ENCODE peak calls at places on chromosome 15, in eight cellular contexts. One of them, this sample, is unnamed. For H3K4me1, the result is how much of the 10 kb centered on the place peaks cover.

GRCh38 chr15:40063563-40064011 is 24.6 kb upstream of the SRP14 start:
- ATAC-seq in upper lobe of left lung: no peak
- ATAC-seq in left lung: no peak
- ATAC-seq in RWPE2: peak
- ATAC-seq in GM12878: no peak
- ATAC-seq in upper lobe of right lung: no peak
- ATAC-seq in heart left ventricle: peak
- ATAC-seq in CD8-positive, alpha-beta T cell: no peak
- ATAC-seq in this sample: no peak

GRCh38 chr15:58065445-58066041 is at the start of gene ALDH1A2:
- ATAC-seq in CD8-positive, alpha-beta T cell: no peak
- ATAC-seq in upper lobe of left lung: peak
- ATAC-seq in left lung: peak
- ATAC-seq in GM12878: no peak
- ATAC-seq in upper lobe of right lung: peak
- ATAC-seq in heart left ventricle: peak
- ATAC-seq in RWPE2: peak
- ATAC-seq in this sample: peak

GRCh38 chr15:55239440-55240124 is 42.8 kb upstream of the RSL24D1 start:
- ATAC-seq in CD8-positive, alpha-beta T cell: no peak
- ATAC-seq in GM12878: no peak
- ATAC-seq in heart left ventricle: no peak
- ATAC-seq in RWPE2: no peak
- ATAC-seq in upper lobe of left lung: no peak
- ATAC-seq in left lung: no peak
- ATAC-seq in upper lobe of right lung: no peak
- ATAC-seq in this sample: no peak

GRCh38 chr15:40388941-40389823 is 6.7 kb downstream of the KNSTRN start:
- ATAC-seq in left lung: peak
- ATAC-seq in RWPE2: no peak
- ATAC-seq in CD8-positive, alpha-beta T cell: no peak
- ATAC-seq in upper lobe of right lung: peak
- ATAC-seq in GM12878: no peak
- ATAC-seq in heart left ventricle: peak
- ATAC-seq in upper lobe of left lung: peak
- ATAC-seq in this sample: peak

GRCh38 chr15:73873889-73874511 is 636 bp downstream of the TBC1D21 start:
- ATAC-seq in upper lobe of left lung: peak
- ATAC-seq in RWPE2: peak
- ATAC-seq in CD8-positive, alpha-beta T cell: peak
- ATAC-seq in upper lobe of right lung: no peak
- ATAC-seq in left lung: peak
- ATAC-seq in GM12878: peak
- ATAC-seq in heart left ventricle: no peak
- ATAC-seq in this sample: no peak

GRCh38 chr15:67105991-67106763 is 40.8 kb downstream of the SMAD3 start:
- ATAC-seq in upper lobe of left lung: no peak
- ATAC-seq in upper lobe of right lung: no peak
- ATAC-seq in RWPE2: no peak
- ATAC-seq in CD8-positive, alpha-beta T cell: no peak
- ATAC-seq in heart left ventricle: no peak
- ATAC-seq in GM12878: no peak
- ATAC-seq in left lung: no peak
- ATAC-seq in this sample: no peak

GRCh38 chr15:37061996-37062395 is 38.4 kb downstream of the MEIS2 start:
- ATAC-seq in RWPE2: no peak
- ATAC-seq in left lung: peak
- ATAC-seq in upper lobe of right lung: no peak
- ATAC-seq in upper lobe of left lung: no peak
- ATAC-seq in CD8-positive, alpha-beta T cell: no peak
- ATAC-seq in heart left ventricle: no peak
- ATAC-seq in GM12878: no peak
- ATAC-seq in this sample: no peak

GRCh38 chr15:59177445-59177728 is 29.3 kb upstream of the LDHAL6B start:
- ATAC-seq in CD8-positive, alpha-beta T cell: no peak
- ATAC-seq in RWPE2: no peak
- ATAC-seq in upper lobe of right lung: peak
- ATAC-seq in upper lobe of left lung: peak
- ATAC-seq in GM12878: no peak
- ATAC-seq in left lung: no peak
- ATAC-seq in heart left ventricle: no peak
- ATAC-seq in this sample: no peak

GRCh38 chr15:71414778-71415177 is 299.5 kb downstream of the THSD4 start:
- ATAC-seq in upper lobe of left lung: no peak
- ATAC-seq in RWPE2: no peak
- ATAC-seq in heart left ventricle: peak
- ATAC-seq in upper lobe of right lung: no peak
- ATAC-seq in left lung: peak
- ATAC-seq in GM12878: no peak
- ATAC-seq in CD8-positive, alpha-beta T cell: no peak
- ATAC-seq in this sample: peak

GRCh38 chr15:85625856-85626255 is 168.9 kb downstream of the KLHL25 start:
- ATAC-seq in RWPE2: peak
- ATAC-seq in left lung: peak
- ATAC-seq in CD8-positive, alpha-beta T cell: peak
- ATAC-seq in upper lobe of left lung: peak
- ATAC-seq in GM12878: peak
- ATAC-seq in heart left ventricle: peak
- ATAC-seq in upper lobe of right lung: peak
- ATAC-seq in this sample: peak

GRCh38 chr15:74399511-74400312 is 32.3 kb upstream of the CYP11A1 start:
- ATAC-seq in GM12878: peak
- ATAC-seq in left lung: no peak
- ATAC-seq in heart left ventricle: no peak
- ATAC-seq in upper lobe of right lung: no peak
- ATAC-seq in upper lobe of left lung: no peak
- ATAC-seq in RWPE2: no peak
- ATAC-seq in CD8-positive, alpha-beta T cell: peak
- ATAC-seq in this sample: no peak

GRCh38 chr15:69663982-69664381 is 211.4 kb downstream of the RPLP1 start:
- ATAC-seq in upper lobe of left lung: no peak
- ATAC-seq in left lung: no peak
- ATAC-seq in GM12878: no peak
- ATAC-seq in CD8-positive, alpha-beta T cell: no peak
- ATAC-seq in RWPE2: no peak
- ATAC-seq in heart left ventricle: no peak
- ATAC-seq in upper lobe of right lung: no peak
- ATAC-seq in this sample: no peak
- H3K4me1 ChIP-seq in upper lobe of left lung: under half
- H3K4me1 ChIP-seq in left lung: under half
- H3K4me1 ChIP-seq in GM12878: under half
- H3K4me1 ChIP-seq in CD8-positive, alpha-beta T cell: under half
- H3K4me1 ChIP-seq in RWPE2: under half
- H3K4me1 ChIP-seq in heart left ventricle: under half
- H3K4me1 ChIP-seq in upper lobe of right lung: under half
- H3K4me1 ChIP-seq in this sample: under half

GRCh38 chr15:99384992-99385669 is 133.8 kb downstream of the LRRC28 start:
- ATAC-seq in left lung: no peak
- ATAC-seq in GM12878: no peak
- ATAC-seq in upper lobe of left lung: peak
- ATAC-seq in RWPE2: no peak
- ATAC-seq in upper lobe of right lung: no peak
- ATAC-seq in CD8-positive, alpha-beta T cell: no peak
- ATAC-seq in heart left ventricle: peak
- ATAC-seq in this sample: no peak
- TF ChIP-seq CTCF in left lung: no peak
- TF ChIP-seq CTCF in GM12878: no peak
- TF ChIP-seq CTCF in upper lobe of left lung: no peak
- TF ChIP-seq CTCF in RWPE2: no peak
- TF ChIP-seq CTCF in upper lobe of right lung: no peak
- TF ChIP-seq CTCF in CD8-positive, alpha-beta T cell: no peak
- TF ChIP-seq CTCF in heart left ventricle: no peak
- TF ChIP-seq CTCF in this sample: no peak

GRCh38 chr15:64701482-64701881 is 73.9 kb downstream of the RBPMS2 start:
- ATAC-seq in left lung: no peak
- ATAC-seq in upper lobe of left lung: no peak
- ATAC-seq in heart left ventricle: no peak
- ATAC-seq in RWPE2: no peak
- ATAC-seq in upper lobe of right lung: no peak
- ATAC-seq in GM12878: no peak
- ATAC-seq in CD8-positive, alpha-beta T cell: no peak
- ATAC-seq in this sample: no peak
- H3K4me1 ChIP-seq in left lung: half or more
- H3K4me1 ChIP-seq in upper lobe of left lung: half or more
- H3K4me1 ChIP-seq in heart left ventricle: half or more
- H3K4me1 ChIP-seq in RWPE2: under half
- H3K4me1 ChIP-seq in upper lobe of right lung: half or more
- H3K4me1 ChIP-seq in GM12878: under half
- H3K4me1 ChIP-seq in CD8-positive, alpha-beta T cell: half or more
- H3K4me1 ChIP-seq in this sample: half or more

GRCh38 chr15:79023546-79023890 is 67.1 kb downstream of the RASGRF1 start:
- ATAC-seq in CD8-positive, alpha-beta T cell: no peak
- ATAC-seq in heart left ventricle: no peak
- ATAC-seq in left lung: no peak
- ATAC-seq in upper lobe of right lung: no peak
- ATAC-seq in GM12878: no peak
- ATAC-seq in RWPE2: no peak
- ATAC-seq in upper lobe of left lung: no peak
- ATAC-seq in this sample: no peak

GRCh38 chr15:79027532-79028410 is 62.8 kb downstream of the RASGRF1 start:
- ATAC-seq in left lung: no peak
- ATAC-seq in RWPE2: no peak
- ATAC-seq in upper lobe of left lung: no peak
- ATAC-seq in CD8-positive, alpha-beta T cell: no peak
- ATAC-seq in upper lobe of right lung: no peak
- ATAC-seq in heart left ventricle: no peak
- ATAC-seq in GM12878: no peak
- ATAC-seq in this sample: no peak

GRCh38 chr15:79025802-79026201 is 64.8 kb downstream of the RASGRF1 start:
- ATAC-seq in CD8-positive, alpha-beta T cell: no peak
- ATAC-seq in GM12878: peak
- ATAC-seq in upper lobe of left lung: no peak
- ATAC-seq in left lung: no peak
- ATAC-seq in upper lobe of right lung: no peak
- ATAC-seq in heart left ventricle: no peak
- ATAC-seq in RWPE2: no peak
- ATAC-seq in this sample: no peak

GRCh38 chr15:79023918-79024317 is 66.7 kb downstream of the RASGRF1 start:
- ATAC-seq in CD8-positive, alpha-beta T cell: no peak
- ATAC-seq in left lung: no peak
- ATAC-seq in RWPE2: no peak
- ATAC-seq in GM12878: no peak
- ATAC-seq in heart left ventricle: no peak
- ATAC-seq in upper lobe of right lung: no peak
- ATAC-seq in upper lobe of left lung: no peak
- ATAC-seq in this sample: no peak

DNA sequence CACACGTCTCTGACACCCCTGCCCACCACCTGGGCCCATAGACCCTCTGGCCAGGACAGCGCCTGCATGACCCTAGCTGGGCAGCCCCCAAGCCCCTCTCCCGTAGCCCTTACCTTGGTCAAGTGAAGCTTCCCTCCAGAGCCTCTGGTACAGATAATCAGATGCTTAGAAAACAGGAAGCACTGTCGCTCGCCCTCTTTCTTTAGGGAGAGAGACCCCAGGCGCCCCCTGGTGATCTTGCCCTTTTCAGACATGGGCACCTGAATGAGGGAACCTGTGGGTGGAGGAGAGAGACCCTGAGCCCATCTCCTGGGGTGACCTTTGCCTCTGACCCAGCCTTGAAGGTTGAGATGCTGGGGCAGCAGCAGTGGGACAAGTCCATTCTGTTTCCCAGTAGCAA is 65.4 kb downstream of the RASGRF1 start:
- ATAC-seq in GM12878: peak
- ATAC-seq in upper lobe of left lung: no peak
- ATAC-seq in left lung: no peak
- ATAC-seq in RWPE2: no peak
- ATAC-seq in upper lobe of right lung: peak
- ATAC-seq in CD8-positive, alpha-beta T cell: no peak
- ATAC-seq in heart left ventricle: no peak
- ATAC-seq in this sample: no peak
- TF ChIP-seq CTCF in GM12878: peak
- TF ChIP-seq CTCF in upper lobe of left lung: no peak
- TF ChIP-seq CTCF in left lung: no peak
- TF ChIP-seq CTCF in RWPE2: no peak
- TF ChIP-seq CTCF in upper lobe of right lung: no peak
- TF ChIP-seq CTCF in CD8-positive, alpha-beta T cell: no peak
- TF ChIP-seq CTCF in heart left ventricle: no peak
- TF ChIP-seq CTCF in this sample: no peak

GRCh38 chr15:88802991-88803240 is 320 bp upstream of the ACAN start:
- ATAC-seq in left lung: no peak
- ATAC-seq in CD8-positive, alpha-beta T cell: no peak
- ATAC-seq in upper lobe of right lung: no peak
- ATAC-seq in GM12878: no peak
- ATAC-seq in upper lobe of left lung: no peak
- ATAC-seq in RWPE2: peak
- ATAC-seq in heart left ventricle: no peak
- ATAC-seq in this sample: no peak

GRCh38 chr15:88802250-88802990 is 816 bp upstream of the ACAN start:
- ATAC-seq in upper lobe of right lung: no peak
- ATAC-seq in heart left ventricle: no peak
- ATAC-seq in upper lobe of left lung: no peak
- ATAC-seq in left lung: no peak
- ATAC-seq in CD8-positive, alpha-beta T cell: no peak
- ATAC-seq in RWPE2: peak
- ATAC-seq in GM12878: no peak
- ATAC-seq in this sample: no peak

GRCh38 chr15:88800026-88800425 is 3.2 kb upstream of the ACAN start:
- ATAC-seq in RWPE2: peak
- ATAC-seq in GM12878: no peak
- ATAC-seq in upper lobe of left lung: no peak
- ATAC-seq in CD8-positive, alpha-beta T cell: no peak
- ATAC-seq in left lung: no peak
- ATAC-seq in upper lobe of right lung: no peak
- ATAC-seq in heart left ventricle: no peak
- ATAC-seq in this sample: no peak

GRCh38 chr15:88797648-88798339 is 5.4 kb upstream of the ACAN start:
- ATAC-seq in left lung: no peak
- ATAC-seq in GM12878: no peak
- ATAC-seq in RWPE2: no peak
- ATAC-seq in upper lobe of left lung: no peak
- ATAC-seq in upper lobe of right lung: no peak
- ATAC-seq in CD8-positive, alpha-beta T cell: no peak
- ATAC-seq in heart left ventricle: no peak
- ATAC-seq in this sample: no peak

GRCh38 chr15:88799341-88799740 is 3.9 kb upstream of the ACAN start:
- ATAC-seq in CD8-positive, alpha-beta T cell: no peak
- ATAC-seq in upper lobe of right lung: no peak
- ATAC-seq in upper lobe of left lung: no peak
- ATAC-seq in GM12878: no peak
- ATAC-seq in heart left ventricle: no peak
- ATAC-seq in left lung: no peak
- ATAC-seq in RWPE2: no peak
- ATAC-seq in this sample: no peak
- H3K4me1 ChIP-seq in CD8-positive, alpha-beta T cell: under half
- H3K4me1 ChIP-seq in upper lobe of right lung: under half
- H3K4me1 ChIP-seq in upper lobe of left lung: under half
- H3K4me1 ChIP-seq in GM12878: under half
- H3K4me1 ChIP-seq in heart left ventricle: under half
- H3K4me1 ChIP-seq in left lung: under half
- H3K4me1 ChIP-seq in RWPE2: under half
- H3K4me1 ChIP-seq in this sample: under half

GRCh38 chr15:90529369-90530249 is at the start of gene CRTC3:
- ATAC-seq in upper lobe of left lung: peak
- ATAC-seq in RWPE2: peak
- ATAC-seq in heart left ventricle: peak
- ATAC-seq in upper lobe of right lung: peak
- ATAC-seq in GM12878: peak
- ATAC-seq in left lung: peak
- ATAC-seq in CD8-positive, alpha-beta T cell: peak
- ATAC-seq in this sample: peak
- TF ChIP-seq CTCF in upper lobe of left lung: no peak
- TF ChIP-seq CTCF in RWPE2: peak
- TF ChIP-seq CTCF in heart left ventricle: no peak
- TF ChIP-seq CTCF in upper lobe of right lung: no peak
- TF ChIP-seq CTCF in GM12878: peak
- TF ChIP-seq CTCF in left lung: no peak
- TF ChIP-seq CTCF in CD8-positive, alpha-beta T cell: no peak
- TF ChIP-seq CTCF in this sample: no peak

GRCh38 chr15:100943074-100943473 is 23.9 kb downstream of the LRRK1 start:
- ATAC-seq in RWPE2: no peak
- ATAC-seq in heart left ventricle: no peak
- ATAC-seq in upper lobe of left lung: no peak
- ATAC-seq in CD8-positive, alpha-beta T cell: no peak
- ATAC-seq in GM12878: no peak
- ATAC-seq in upper lobe of right lung: no peak
- ATAC-seq in left lung: no peak
- ATAC-seq in this sample: no peak
- H3K4me1 ChIP-seq in RWPE2: under half
- H3K4me1 ChIP-seq in heart left ventricle: under half
- H3K4me1 ChIP-seq in upper lobe of left lung: under half
- H3K4me1 ChIP-seq in CD8-positive, alpha-beta T cell: under half
- H3K4me1 ChIP-seq in GM12878: under half
- H3K4me1 ChIP-seq in upper lobe of right lung: under half
- H3K4me1 ChIP-seq in left lung: under half
- H3K4me1 ChIP-seq in this sample: under half